ENCODE peak calls at places on chromosomes 16 and 17, in four cellular contexts. Q is CD4-positive, alpha-beta T cell; B is left lung; W is esophagus muscularis mucosa. A is an unnamed sample. For H3K9me3, the result is how much of the 10 kb centered on the place peaks cover.

GRCh38 chr17:45940826-45941225 is 46.5 kb downstream of the MAPT start:
- DNase-seq in W (no peak), Q (no peak), B (peak), A (no peak)

GRCh38 chr17:71765437-71765836 is 355.4 kb upstream of the SOX9 start:
- DNase-seq in W (no peak), B (no peak), Q (no peak), A (no peak)

GRCh38 chr16:66458853-66459252 is 31.8 kb downstream of the BEAN1 start:
- DNase-seq in W (no peak), B (no peak), Q (no peak), A (peak)

GRCh38 chr17:6592193-6592592 is 35.8 kb upstream of the PITPNM3 start:
- DNase-seq in W (peak), Q (no peak), B (no peak), A (no peak)

GRCh38 chr16:12027091-12027490 is 50.6 kb downstream of the SNX29 start:
- DNase-seq in B (no peak), Q (no peak), W (no peak), A (no peak)

GRCh38 chr17:67044940-67045339 is 586 bp downstream of the CACNG1 start:
- DNase-seq in Q (no peak), B (no peak), W (no peak), A (no peak)

GRCh38 chr16:8677481-8677880 is 3.1 kb downstream of the ABAT start:
- DNase-seq in W (no peak), B (no peak), Q (no peak), A (no peak)

GRCh38 chr17:39194985-39195524 is 2.4 kb downstream of the CACNB1 start:
- DNase-seq in B (no peak), W (no peak), Q (no peak), A (no peak)

GRCh38 chr17:36001862-36002603 is 680 bp upstream of the CCL15 start:
- DNase-seq in Q (no peak), W (no peak), B (peak), A (no peak)

GRCh38 chr17:2421315-2422147 is 20.7 kb upstream of the MNT start:
- DNase-seq in B (no peak), W (no peak), Q (no peak), A (no peak)

GRCh38 chr17:57955183-57955952 is at the start of gene CUEDC1:
- DNase-seq in W (peak), B (peak), Q (peak), A (peak)

GRCh38 chr17:81246343-81246670 is 7.2 kb downstream of the NDUFAF8 start:
- DNase-seq in W (no peak), B (no peak), Q (no peak), A (no peak)

GRCh38 chr17:6422654-6423241 is 12.2 kb downstream of the AIPL1 start:
- DNase-seq in B (no peak), Q (no peak), W (no peak), A (no peak)

GRCh38 chr17:50817838-50818237 is 17.5 kb upstream of the WFIKKN2 start:
- DNase-seq in B (no peak), W (no peak), Q (no peak), A (no peak)

GRCh38 chr17:33049781-33050414 is 58.3 kb downstream of the SPACA3 start:
- DNase-seq in W (peak), Q (peak), B (no peak), A (no peak)

GRCh38 chr17:62627904-62628603 is 584 bp downstream of the MRC2 start:
- DNase-seq in B (peak), Q (no peak), W (no peak), A (peak)

GRCh38 chr17:30869005-30869404 is 37.0 kb downstream of the TEFM start:
- DNase-seq in Q (no peak), W (no peak), B (no peak), A (no peak)

GRCh38 chr17:59427996-59428395 is 96.5 kb downstream of the YPEL2 start:
- DNase-seq in W (no peak), B (no peak), Q (no peak), A (no peak)

GRCh38 chr16:12214509-12214908 is 238.0 kb downstream of the SNX29 start:
- DNase-seq in B (no peak), Q (no peak), W (no peak), A (no peak)

GRCh38 chr16:65576631-65577030 is 454.8 kb upstream of the CDH11 start:
- DNase-seq in B (no peak), W (no peak), Q (no peak), A (peak)

GRCh38 chr17:4534928-4535666 is 20.1 kb downstream of the MYBBP1A start:
- DNase-seq in Q (no peak), B (no peak), W (no peak), A (no peak)

GRCh38 chr17:73508057-73508930 is 136.0 kb downstream of the SDK2 start:
- DNase-seq in B (no peak), Q (no peak), W (no peak), A (no peak)

GRCh38 chr17:35889818-35890773 is 9.9 kb upstream of the CCL5 start:
- DNase-seq in B (no peak), Q (no peak), W (no peak), A (peak)

GRCh38 chr17:79950711-79951110 is 85.0 kb downstream of the TBC1D16 start:
- DNase-seq in B (no peak), Q (no peak), W (no peak), A (peak)

GRCh38 chr17:19897901-19898300 is 30.2 kb upstream of the ULK2 start:
- DNase-seq in B (no peak), W (no peak), Q (no peak), A (no peak)

GRCh38 chr17:1143573-1143972 is 36.2 kb downstream of the ABR start:
- DNase-seq in W (no peak), B (no peak), Q (no peak), A (no peak)

GRCh38 chr17:75032896-75033294 is 13.9 kb downstream of the ATP5PD start:
- DNase-seq in B (no peak), W (no peak), Q (no peak), A (peak)

GRCh38 chr17:79834575-79835469 is 4.4 kb downstream of the CBX4 start:
- DNase-seq in Q (no peak), W (no peak), B (no peak), A (no peak)

GRCh38 chr17:52202572-52202876 is 44.0 kb upstream of the CA10 start:
- DNase-seq in Q (no peak), B (no peak), W (no peak), A (no peak)

GRCh38 chr17:81254955-81255717 is 16.0 kb downstream of the NDUFAF8 start:
- DNase-seq in W (peak), B (peak), Q (no peak), A (peak)

GRCh38 chr17:62676952-62677596 is 49.6 kb downstream of the MRC2 start:
- DNase-seq in B (no peak), Q (no peak), W (no peak), A (no peak)

GRCh38 chr16:85883813-85884212 is 15.1 kb upstream of the IRF8 start:
- DNase-seq in B (no peak), W (no peak), Q (no peak), A (no peak)

GRCh38 chr17:41869426-41869825 is 4.2 kb upstream of the KLHL11 start:
- DNase-seq in W (no peak), B (peak), Q (no peak), A (no peak)
- H3K27ac ChIP-seq in W (no peak), B (no peak), Q (no peak), A (no peak)

GRCh38 chr16:62424206-62424605 is 388.0 kb upstream of the CDH8 start:
- DNase-seq in Q (no peak), W (no peak), B (no peak), A (no peak)
- H3K9me3 ChIP-seq in Q (under half), W (under half), B (under half), A (under half)

GRCh38 chr16:87361916-87362619 is 21.5 kb downstream of the FBXO31 start:
- DNase-seq in Q (no peak), B (no peak), W (no peak), A (no peak)
- H3K27ac ChIP-seq in Q (no peak), B (no peak), W (peak), A (no peak)

GRCh38 chr17:10993126-10993525 is 155.2 kb upstream of the PIRT start:
- DNase-seq in B (no peak), Q (no peak), W (no peak), A (no peak)
- H3K9me3 ChIP-seq in B (under half), Q (under half), W (under half), A (under half)

GRCh38 chr16:19688396-19689024 is 29.5 kb downstream of the KNOP1 start:
- DNase-seq in Q (no peak), B (no peak), W (no peak), A (no peak)
- H3K27ac ChIP-seq in Q (no peak), B (no peak), W (no peak), A (no peak)

GRCh38 chr16:3375680-3376079 is 20.0 kb downstream of the OR2C1 start:
- DNase-seq in Q (no peak), B (no peak), W (no peak), A (no peak)

GRCh38 chr16:3383045-3383448 is 17.8 kb downstream of the ZSCAN32 start:
- DNase-seq in Q (no peak), B (no peak), W (no peak), A (no peak)

DNA sequence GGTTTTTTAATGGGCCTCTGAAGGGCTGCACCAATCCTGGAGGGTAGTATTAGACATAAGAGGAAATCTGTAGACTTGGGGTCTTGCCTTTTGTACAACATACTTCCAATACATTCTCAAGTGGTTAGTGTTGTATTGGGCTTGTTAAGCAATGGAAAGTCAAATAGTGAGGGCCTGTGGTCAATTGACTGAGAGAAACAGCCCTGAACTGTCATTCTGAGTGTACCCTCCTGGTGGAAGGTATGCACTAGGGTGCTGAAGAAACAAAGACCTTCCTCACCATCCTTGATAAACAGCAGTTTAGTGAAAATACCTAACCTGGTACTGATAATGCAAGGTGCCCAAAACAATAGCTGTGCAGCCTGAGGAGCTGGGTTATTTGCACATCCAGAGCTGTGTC is 22.2 kb downstream of the OR2C1 start:
- DNase-seq in Q (no peak), W (no peak), B (no peak), A (no peak)
- H3K9me3 ChIP-seq in Q (half or more), W (half or more), B (under half), A (under half)

GRCh38 chr17:47917581-47917980 is 21.5 kb downstream of the SP2 start:
- DNase-seq in B (no peak), W (no peak), Q (no peak), A (no peak)
- H3K27ac ChIP-seq in B (no peak), W (peak), Q (no peak), A (no peak)

GRCh38 chr17:27078296-27078695 is 215.6 kb upstream of the WSB1 start:
- DNase-seq in Q (no peak), W (no peak), B (no peak), A (no peak)
- H3K9me3 ChIP-seq in Q (under half), W (under half), B (under half), A (under half)

GRCh38 chr16:84047206-84047605 is 4.6 kb upstream of the SLC38A8 start:
- DNase-seq in B (no peak), Q (no peak), W (no peak), A (peak)
- H3K27ac ChIP-seq in B (no peak), Q (no peak), W (no peak), A (no peak)